ENCODE peak calls at places on chromosomes 7 and 10, in five cellular contexts. N is cardiac fibroblast, W is T-helper 9 cell, T is SJSA1, H is EL. Z is an unnamed sample.

GRCh38 chr10:80144302-80145131 is 12.0 kb downstream of the PLAC9 start:
- DNase-seq in T (no peak), H (no peak), W (peak; percentile 18), N (no peak), Z (no peak)

GRCh38 chr10:13352519-13352918 is 4.4 kb upstream of the SEPHS1 start:
- DNase-seq in T (no peak), W (no peak), H (no peak), N (no peak), Z (no peak)

GRCh38 chr10:65708057-65708456 is 1217.8 kb upstream of the LRRTM3 start:
- DNase-seq in W (no peak), H (no peak), N (no peak), T (no peak), Z (no peak)

GRCh38 chr10:24790599-24790998 is 66.9 kb upstream of the ARHGAP21 start:
- DNase-seq in H (no peak), N (no peak), T (no peak), W (no peak), Z (peak; percentile 22)

GRCh38 chr10:117911684-117912083 is 135.1 kb downstream of the RAB11FIP2 start:
- DNase-seq in T (no peak), N (no peak), W (no peak), H (no peak), Z (no peak)

GRCh38 chr7:74092964-74093339 is 9.3 kb downstream of the LIMK1 start:
- DNase-seq in T (no peak), H (no peak), N (peak; percentile 33), W (no peak), Z (peak; percentile 35)

GRCh38 chr7:105691029-105691691 is 109.9 kb upstream of the EFCAB10 start:
- DNase-seq in N (peak; percentile 65), T (no peak), H (peak; percentile 58), W (peak; percentile 18), Z (no peak)

GRCh38 chr10:71659050-71659738 is 60.4 kb downstream of the C10orf105 start:
- DNase-seq in N (no peak), T (no peak), H (no peak), W (no peak), Z (no peak)

GRCh38 chr10:79084012-79084971 is 15.5 kb downstream of the ZMIZ1 start:
- DNase-seq in N (peak; percentile 93), W (no peak), T (peak; percentile 64), H (peak; percentile 85), Z (no peak)